ENCODE peak calls at places on chromosomes 4 and X, in seven cellular contexts. E, U, V, M, T, L and X are unnamed samples.

GRCh38 chr4:76153356-76153755 is 5.2 kb upstream of the NUP54 start:
- DNase-seq in E (no peak), U (no peak), V (no peak), M (no peak), T (no peak), L (no peak), X (no peak)

GRCh38 chr4:139167774-139168444 is 9.1 kb downstream of the ELF2 start:
- DNase-seq in E (no peak), U (no peak), V (no peak), M (no peak), T (no peak), L (no peak), X (no peak)

GRCh38 chr4:120801171-120801758 is 121.3 kb downstream of the PRDM5 start:
- DNase-seq in E (peak), U (peak), V (no peak), M (no peak), T (no peak), L (no peak), X (no peak)

GRCh38 chr4:78099058-78099457 is 41.9 kb downstream of the FRAS1 start:
- DNase-seq in E (no peak), U (no peak), V (no peak), M (no peak), T (no peak), L (no peak), X (no peak)

GRCh38 chr4:106601519-106601918 is 232.9 kb upstream of the GIMD1 start:
- DNase-seq in E (no peak), U (no peak), V (no peak), M (no peak), T (no peak), L (no peak), X (no peak)

GRCh38 chr4:175560628-175561027 is 251.4 kb downstream of the GPM6A start:
- DNase-seq in E (no peak), U (no peak), V (no peak), M (no peak), T (no peak), L (no peak), X (no peak)

GRCh38 chr4:105990933-105991332 is 95.7 kb downstream of the NPNT start:
- DNase-seq in E (peak), U (no peak), V (no peak), M (no peak), T (no peak), L (peak), X (peak)

GRCh38 chrX:153884136-153885076 is 1.6 kb downstream of the L1CAM start:
- DNase-seq in E (no peak), U (no peak), V (no peak), M (peak), T (no peak), L (no peak), X (no peak)

GRCh38 chr4:3368841-3369760 is 72.7 kb upstream of the HGFAC start:
- DNase-seq in E (no peak), U (no peak), V (no peak), M (no peak), T (no peak), L (no peak), X (no peak)

GRCh38 chrX:10254746-10255145 is 98.0 kb downstream of the CLCN4 start:
- DNase-seq in E (no peak), U (no peak), V (no peak), M (no peak), T (no peak), L (no peak), X (no peak)

GRCh38 chrX:12647230-12647629 is 144.0 kb upstream of the PRPS2 start:
- DNase-seq in E (no peak), U (no peak), V (no peak), M (no peak), T (no peak), L (no peak), X (no peak)

GRCh38 chrX:29237972-29238371 is 650.7 kb downstream of the IL1RAPL1 start:
- DNase-seq in E (no peak), U (no peak), V (no peak), M (no peak), T (no peak), L (no peak), X (no peak)

GRCh38 chr4:106585920-106586349 is 217.4 kb upstream of the GIMD1 start:
- DNase-seq in E (no peak), U (no peak), V (no peak), M (no peak), T (no peak), L (no peak), X (no peak)

GRCh38 chrX:123169247-123169901 is 14.7 kb upstream of the GRIA3 start:
- DNase-seq in E (no peak), U (no peak), V (no peak), M (no peak), T (no peak), L (no peak), X (no peak)

GRCh38 chr4:183770900-183771299 is 111.8 kb downstream of the TRAPPC11 start:
- DNase-seq in E (no peak), U (no peak), V (no peak), M (no peak), T (no peak), L (no peak), X (no peak)

GRCh38 chr4:76546282-76547166 is 111.5 kb downstream of the SHROOM3 start:
- DNase-seq in E (peak), U (no peak), V (no peak), M (peak), T (no peak), L (peak), X (no peak)

GRCh38 chr4:68365068-68365467 is 15.2 kb upstream of the YTHDC1 start:
- DNase-seq in E (no peak), U (no peak), V (no peak), M (no peak), T (no peak), L (no peak), X (no peak)

GRCh38 chr4:169236901-169237626 is 33.7 kb downstream of the SH3RF1 start:
- DNase-seq in E (peak), U (no peak), V (no peak), M (no peak), T (no peak), L (no peak), X (no peak)

GRCh38 chr4:3346146-3346545 is 53.3 kb downstream of the RGS12 start:
- DNase-seq in E (peak), U (no peak), V (no peak), M (peak), T (no peak), L (no peak), X (no peak)

GRCh38 chr4:7815562-7815961 is 124.1 kb downstream of the AFAP1 start:
- DNase-seq in E (no peak), U (no peak), V (no peak), M (no peak), T (no peak), L (no peak), X (no peak)

GRCh38 chrX:119990995-119991787 is 47.6 kb upstream of the NKAP start:
- DNase-seq in E (no peak), U (no peak), V (no peak), M (peak), T (no peak), L (no peak), X (no peak)

GRCh38 chr4:38449506-38450174 is 214.4 kb upstream of the KLF3 start:
- DNase-seq in E (no peak), U (no peak), V (no peak), M (no peak), T (no peak), L (peak), X (no peak)

GRCh38 chr4:145557720-145558119 is 61.5 kb upstream of the MMAA start:
- DNase-seq in E (peak), U (no peak), V (no peak), M (peak), T (no peak), L (peak), X (peak)

GRCh38 chr4:41258783-41259182 is 2.1 kb downstream of the UCHL1 start:
- DNase-seq in E (no peak), U (peak), V (no peak), M (peak), T (no peak), L (no peak), X (no peak)

GRCh38 chr4:109127866-109128265 is 174.6 kb downstream of the COL25A1 start:
- DNase-seq in E (no peak), U (no peak), V (no peak), M (no peak), T (no peak), L (no peak), X (no peak)

GRCh38 chr4:183403486-183403885 is 41.0 kb upstream of the CDKN2AIP start:
- DNase-seq in E (no peak), U (no peak), V (no peak), M (no peak), T (no peak), L (no peak), X (no peak)